ENCODE peak calls at places on chromosome 19, in seven cellular contexts. U, A, Y, L, T, E and P are unnamed samples.

GRCh38 chr19:55113570-55114039 is 3.8 kb downstream of the PPP1R12C start:
- DNase-seq in T (no peak), A (peak; percentile 95), E (peak; percentile 78), U (peak; percentile 81), L (no peak), Y (peak; percentile 82), P (no peak)

GRCh38 chr19:15869109-15869555 is 28.7 kb downstream of the CYP4F2 start:
- DNase-seq in E (peak; percentile 26), T (peak; percentile 55), Y (no peak), A (peak; percentile 13), U (no peak), L (no peak), P (peak; percentile 14)

GRCh38 chr19:11539495-11540365 is 1.1 kb downstream of the CNN1 start:
- DNase-seq in L (no peak), Y (no peak), U (no peak), E (peak; percentile 67), T (peak; percentile 64), A (peak; percentile 13), P (no peak)

GRCh38 chr19:41703602-41704293 is 4.7 kb upstream of the CEACAM5 start:
- DNase-seq in T (no peak), Y (no peak), U (no peak), L (no peak), A (no peak), E (no peak), P (no peak)

GRCh38 chr19:49512970-49513745 is 697 bp downstream of the FCGRT start:
- DNase-seq in Y (no peak), A (no peak), L (no peak), E (no peak), U (peak; percentile 66), T (peak; percentile 52), P (no peak)

GRCh38 chr19:16293133-16294085 is 31.2 kb upstream of the KLF2 start:
- DNase-seq in Y (peak; percentile 79), A (peak; percentile 100), T (no peak), L (no peak), E (peak; percentile 62), U (peak; percentile 77), P (no peak)

GRCh38 chr19:1089891-1090290 is 5.3 kb downstream of the POLR2E start:
- DNase-seq in Y (no peak), T (no peak), U (no peak), A (no peak), L (no peak), E (no peak), P (no peak)

GRCh38 chr19:20879501-20879900 is 43.5 kb upstream of the ZNF85 start:
- DNase-seq in Y (no peak), L (no peak), T (no peak), E (no peak), U (no peak), A (no peak), P (no peak)

GRCh38 chr19:33459220-33459619 is 62.4 kb downstream of the PEPD start:
- DNase-seq in A (no peak), U (no peak), E (no peak), T (no peak), Y (no peak), L (no peak), P (no peak)

GRCh38 chr19:40263440-40264313 is 21.5 kb downstream of the AKT2 start:
- DNase-seq in E (no peak), T (no peak), L (no peak), U (no peak), Y (no peak), A (no peak), P (no peak)

GRCh38 chr19:3346677-3347353 is 19.6 kb upstream of the NFIC start:
- DNase-seq in L (no peak), A (peak; percentile 32), E (peak; percentile 84), U (peak; percentile 81), Y (no peak), T (no peak), P (no peak)

GRCh38 chr19:17553256-17553655 is 2.2 kb upstream of the COLGALT1 start:
- DNase-seq in T (no peak), L (no peak), E (peak; percentile 52), A (peak; percentile 94), U (peak; percentile 65), Y (peak; percentile 93), P (no peak)

GRCh38 chr19:45499196-45500180 is 1.2 kb downstream of the PPM1N start:
- DNase-seq in Y (no peak), U (peak; percentile 62), L (no peak), T (peak; percentile 68), E (no peak), A (peak; percentile 36), P (peak; percentile 63)

GRCh38 chr19:50492303-50493052 is 15.8 kb upstream of the GARIN5A start:
- DNase-seq in U (peak; percentile 43), E (no peak), T (no peak), L (no peak), Y (no peak), A (no peak), P (no peak)

GRCh38 chr19:38682195-38682867 is 34.9 kb downstream of the ACTN4 start:
- DNase-seq in A (no peak), E (no peak), U (no peak), T (no peak), L (no peak), Y (no peak), P (no peak)

GRCh38 chr19:8005534-8006256 is at the start of gene ELAVL1:
- DNase-seq in L (peak; percentile 92), U (peak; percentile 92), Y (peak; percentile 66), A (peak; percentile 91), E (peak; percentile 84), T (peak; percentile 97), P (peak; percentile 72)

GRCh38 chr19:49851456-49852259 is 699 bp downstream of the PTOV1 start:
- DNase-seq in T (no peak), L (no peak), A (peak; percentile 44), Y (no peak), E (no peak), U (no peak), P (peak; percentile 23)

GRCh38 chr19:43311706-43312105 is 41.8 kb upstream of the CD177 start:
- DNase-seq in Y (no peak), U (no peak), T (no peak), L (no peak), E (no peak), A (peak; percentile 7), P (no peak)

GRCh38 chr19:10292206-10292788 is 2.5 kb downstream of the ICAM5 start:
- DNase-seq in T (peak; percentile 93), L (peak; percentile 75), U (peak; percentile 74), E (peak; percentile 92), A (peak; percentile 86), Y (no peak), P (peak; percentile 59)

GRCh38 chr19:23509686-23510450 is 114.6 kb upstream of the ZNF91 start:
- DNase-seq in T (no peak), E (no peak), Y (no peak), A (no peak), U (no peak), L (no peak), P (no peak)

GRCh38 chr19:49475995-49476880 is 2.2 kb downstream of the FLT3LG start:
- DNase-seq in A (no peak), Y (no peak), U (peak; percentile 60), E (no peak), L (no peak), T (peak; percentile 54), P (peak; percentile 69)

DNA sequence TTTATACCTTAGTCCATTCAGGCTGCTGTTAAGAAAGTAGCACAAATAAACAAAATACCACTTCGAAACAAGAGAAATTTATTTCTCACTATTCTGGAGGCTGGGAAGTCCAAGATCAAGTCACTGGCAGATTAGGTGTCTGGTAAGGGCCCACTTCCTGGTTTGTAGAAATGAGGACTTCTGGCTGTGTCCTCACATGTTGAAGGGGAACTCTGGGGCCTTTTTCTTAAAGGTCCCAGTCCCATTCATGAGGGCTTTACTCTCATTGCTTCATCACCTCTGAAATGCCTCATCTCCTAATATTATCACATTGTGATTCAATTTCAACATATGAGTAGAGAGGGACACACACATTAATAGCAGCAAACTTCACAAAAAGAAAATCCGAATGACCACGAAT is 21.5 kb upstream of the SIGLEC14 start:
- DNase-seq in U (no peak), Y (no peak), E (no peak), L (no peak), T (no peak), A (no peak), P (no peak)
- TF ChIP-seq CTCF in U (no peak), Y (no peak), E (no peak), L (no peak), T (no peak), A (no peak), P (no peak)

GRCh38 chr19:28426110-28426901 is 786.6 kb downstream of the UQCRFS1 start:
- DNase-seq in A (no peak), U (no peak), E (no peak), T (no peak), L (no peak), Y (no peak), P (no peak)
- TF ChIP-seq CTCF in A (no peak), U (no peak), E (no peak), T (no peak), L (no peak), Y (no peak), P (no peak)

GRCh38 chr19:18839465-18840287 is 7.9 kb downstream of the UPF1 start:
- DNase-seq in E (no peak), U (no peak), L (no peak), A (peak; percentile 55), T (no peak), Y (no peak), P (no peak)
- TF ChIP-seq CTCF in E (no peak), U (no peak), L (no peak), A (no peak), T (no peak), Y (no peak), P (no peak)

GRCh38 chr19:35248310-35249145 is at the start of gene LSR:
- DNase-seq in T (peak; percentile 97), U (peak; percentile 47), E (peak; percentile 85), Y (no peak), L (peak; percentile 30), A (no peak), P (peak; percentile 78)

GRCh38 chr19:35249848-35250711 is 1.3 kb downstream of the LSR start:
- DNase-seq in U (no peak), E (no peak), L (peak; percentile 9), Y (no peak), A (no peak), T (peak; percentile 16), P (no peak)

GRCh38 chr19:35246466-35247096 is 2.2 kb upstream of the LSR start:
- DNase-seq in E (no peak), T (no peak), U (no peak), A (no peak), L (no peak), Y (no peak), P (no peak)

GRCh38 chr19:35249146-35249847 is 495 bp downstream of the LSR start:
- DNase-seq in U (no peak), A (no peak), L (peak; percentile 2), T (peak; percentile 59), E (no peak), Y (no peak), P (no peak)

DNA sequence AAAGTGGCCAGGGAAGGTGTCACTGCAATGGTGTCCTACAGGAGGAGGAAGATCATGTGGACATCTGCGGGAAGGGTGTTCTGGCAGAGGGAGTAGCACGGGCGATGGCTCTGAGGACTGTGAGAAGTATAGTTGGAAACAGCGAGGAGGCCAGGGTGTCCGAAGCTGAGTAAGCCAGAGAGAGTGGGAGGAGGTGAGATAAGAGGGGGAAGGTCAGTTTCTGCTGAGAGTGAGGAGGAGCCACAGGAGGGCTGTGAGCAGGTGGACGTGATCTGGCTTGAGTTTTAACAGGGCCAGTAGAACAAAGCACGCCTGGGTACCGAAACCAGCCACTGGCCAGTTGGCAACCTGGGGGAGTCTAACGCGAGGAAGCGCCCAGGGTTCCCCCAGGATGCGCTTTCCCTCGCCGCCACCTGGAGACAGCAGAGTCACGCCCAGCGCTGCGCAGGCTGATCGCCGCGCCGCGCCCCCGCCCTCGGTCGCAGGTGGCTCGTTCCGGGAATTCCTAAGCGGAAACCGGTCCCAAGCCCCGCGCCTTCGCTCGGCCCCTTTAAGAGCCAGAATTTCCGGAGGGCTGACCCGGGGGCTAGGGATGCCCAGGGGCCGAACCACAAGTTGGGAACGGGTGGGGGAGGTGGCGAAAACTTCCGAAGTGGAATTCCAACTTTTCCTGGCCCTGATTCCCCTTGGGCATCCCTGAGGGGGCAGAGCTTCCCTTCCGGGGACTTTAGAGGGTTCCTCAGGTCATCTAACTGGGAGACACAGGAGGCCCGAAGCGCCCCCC is 1.1 kb upstream of the LSR start:
- DNase-seq in Y (no peak), A (no peak), T (peak; percentile 83), U (peak; percentile 44), L (peak; percentile 16), E (peak; percentile 82), P (peak; percentile 62)
- TF ChIP-seq CTCF in Y (no peak), A (peak; percentile 7), T (peak; percentile 61), U (peak; percentile 25), L (peak; percentile 15), E (peak; percentile 82), P (peak; percentile 64)